ENCODE peak calls at places on chromosomes 16 and 17, in five cellular contexts. D is lower leg skin, X is astrocyte of the spinal cord, P is choroid plexus epithelial cell, I is fibroblast of lung. Q is an unnamed sample.

GRCh38 chr16:31472559-31473203 is 729 bp downstream of the TGFB1I1 start:
- DNase-seq in I (peak), X (peak), P (peak), D (peak), Q (peak)

GRCh38 chr16:83305092-83305491 is 502.7 kb upstream of the HSBP1 start:
- DNase-seq in P (peak), D (no peak), I (peak), X (peak), Q (peak)

GRCh38 chr16:54591816-54592246 is 305.2 kb upstream of the IRX3 start:
- DNase-seq in P (no peak), X (no peak), I (no peak), D (no peak), Q (no peak)

GRCh38 chr16:27275394-27275793 is 6.8 kb upstream of the NSMCE1 start:
- DNase-seq in I (no peak), X (no peak), D (no peak), P (no peak), Q (no peak)

GRCh38 chr17:42068979-42069378 is 18.6 kb upstream of the C17orf113 start:
- DNase-seq in P (no peak), X (no peak), I (no peak), D (no peak), Q (peak)

GRCh38 chr16:30837904-30838303 is 50.9 kb upstream of the ZNF629 start:
- DNase-seq in D (no peak), X (no peak), P (no peak), I (peak), Q (no peak)

GRCh38 chr16:11535494-11535893 is 51.2 kb downstream of the LITAF start:
- DNase-seq in I (no peak), P (no peak), X (no peak), D (peak), Q (peak)

GRCh38 chr16:72673118-72673517 is 374.8 kb downstream of the ZFHX3 start:
- DNase-seq in D (no peak), P (peak), X (no peak), I (no peak), Q (no peak)

GRCh38 chr17:64326420-64327054 is 63.5 kb upstream of the TEX2 start:
- DNase-seq in D (peak), P (peak), I (peak), X (no peak), Q (peak)

GRCh38 chr17:8255499-8255898 is 6.4 kb downstream of the PFAS start:
- DNase-seq in X (no peak), D (no peak), I (no peak), P (peak), Q (no peak)

GRCh38 chr17:28524476-28525415 is 18.6 kb downstream of the FOXN1 start:
- DNase-seq in X (peak), P (peak), I (peak), D (no peak), Q (peak)

GRCh38 chr17:6677158-6677831 is 25.7 kb downstream of the C17orf100 start:
- DNase-seq in I (peak), X (peak), P (peak), D (no peak), Q (peak)

GRCh38 chr17:2450016-2450650 is 49.3 kb upstream of the MNT start:
- DNase-seq in D (no peak), P (no peak), X (no peak), I (no peak), Q (no peak)

GRCh38 chr16:907819-908218 is 63.0 kb downstream of the LMF1 start:
- DNase-seq in I (no peak), X (no peak), D (no peak), P (no peak), Q (no peak)

GRCh38 chr17:77501751-77502625 is 361.2 kb downstream of the SEC14L1 start:
- DNase-seq in I (no peak), D (no peak), P (no peak), X (no peak), Q (no peak)

GRCh38 chr17:78231991-78232759 is 744 bp downstream of the TMEM235 start:
- DNase-seq in D (no peak), P (no peak), I (no peak), X (no peak), Q (peak)

GRCh38 chr17:7393613-7394451 is 493 bp downstream of the PLSCR3 start:
- DNase-seq in I (no peak), P (peak), D (no peak), X (no peak), Q (peak)

GRCh38 chr16:69706975-69707340 is 19.4 kb downstream of the NQO1 start:
- DNase-seq in X (no peak), P (no peak), I (no peak), D (no peak), Q (no peak)

GRCh38 chr16:67248401-67249177 is at the start of gene SLC9A5:
- DNase-seq in D (no peak), X (no peak), I (peak), P (no peak), Q (peak)

DNA sequence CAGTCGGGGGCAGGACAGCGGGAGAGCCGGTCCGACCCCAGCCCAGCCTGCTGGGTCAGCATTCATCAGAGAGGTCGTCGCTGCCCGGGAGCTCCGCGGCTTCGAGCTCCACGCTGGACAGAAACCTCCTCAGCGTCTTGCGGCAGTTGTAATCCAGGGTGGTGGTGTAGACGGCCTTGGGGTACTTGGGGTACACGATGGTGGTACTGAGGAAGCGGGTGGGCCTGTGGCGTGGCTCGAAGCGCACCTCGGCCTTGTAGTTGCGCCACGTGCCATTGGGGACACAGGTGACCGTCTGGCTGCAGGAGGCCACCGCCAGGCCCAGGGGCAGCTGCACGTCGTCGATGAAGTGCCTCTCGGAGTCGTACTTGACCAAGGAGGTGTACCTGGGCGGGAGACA is 90.5 kb upstream of the RPH3AL start:
- DNase-seq in D (no peak), I (no peak), P (no peak), X (no peak), Q (no peak)
- TF ChIP-seq CTCF in D (no peak), I (no peak), P (no peak), X (no peak), Q (no peak)

GRCh38 chr17:46195217-46195855 is 2.1 kb upstream of the KANSL1 start:
- DNase-seq in P (no peak), D (no peak), I (no peak), X (no peak), Q (no peak)
- H3K4me3 ChIP-seq in P (no peak), D (no peak), I (no peak), X (no peak), Q (no peak)

GRCh38 chr17:72122668-72123495 is 2.1 kb downstream of the SOX9 start:
- DNase-seq in P (peak), I (peak), X (peak), D (no peak), Q (peak)
- TF ChIP-seq CTCF in P (no peak), I (no peak), X (no peak), D (no peak), Q (no peak)

GRCh38 chr17:48546924-48547838 is 2.3 kb upstream of the HOXB2 start:
- DNase-seq in X (peak), D (no peak), P (no peak), I (peak), Q (no peak)

GRCh38 chr17:48546187-48546923 is 1.4 kb upstream of the HOXB2 start:
- DNase-seq in X (peak), I (no peak), D (no peak), P (no peak), Q (no peak)

GRCh38 chr17:48549909-48550308 is 5.0 kb upstream of the HOXB2 start:
- DNase-seq in D (no peak), X (peak), P (no peak), I (peak), Q (no peak)

GRCh38 chr17:48548687-48549621 is 4.0 kb upstream of the HOXB2 start:
- DNase-seq in I (peak), P (no peak), X (peak), D (no peak), Q (no peak)

DNA sequence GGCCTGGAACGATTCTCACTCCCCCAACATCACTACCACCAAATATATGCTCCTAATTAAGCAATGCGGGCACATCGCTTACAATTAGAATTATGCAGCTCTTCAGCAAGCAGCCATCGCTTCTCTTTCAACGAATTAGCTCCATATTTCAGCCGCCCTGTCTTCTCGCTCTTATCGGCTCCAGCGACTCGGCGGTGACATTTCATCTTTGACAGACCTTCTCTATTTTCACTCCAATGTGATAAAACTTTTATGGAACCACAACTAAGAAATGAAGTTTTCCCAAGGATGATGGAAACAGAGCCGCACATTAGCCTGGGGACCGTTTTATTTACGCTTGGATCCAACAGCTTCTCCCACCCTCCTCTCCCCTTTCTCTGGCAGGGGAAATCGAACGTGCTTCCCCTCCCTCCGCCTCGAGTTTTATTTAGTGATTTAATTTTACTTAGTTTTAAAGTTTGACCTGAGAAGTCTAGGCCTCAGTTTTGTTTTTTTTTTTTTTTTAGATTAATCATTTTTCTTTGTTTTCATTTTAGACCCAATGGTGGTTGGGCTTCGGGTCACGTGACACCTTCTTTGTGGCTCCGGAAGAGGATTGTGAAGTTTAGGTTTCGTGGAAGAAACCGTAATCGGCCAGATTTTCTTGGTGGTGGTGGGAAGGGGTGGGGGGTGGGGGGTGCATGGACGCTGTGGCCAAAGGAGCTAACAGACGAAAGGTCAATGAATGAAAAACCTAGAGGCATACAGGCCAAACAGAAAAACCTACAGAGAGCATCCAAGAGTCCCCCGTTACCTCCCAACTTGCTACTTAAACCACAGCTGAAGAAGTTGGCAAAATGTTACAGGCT is 3.2 kb upstream of the HOXB2 start:
- DNase-seq in X (peak), I (peak), D (no peak), P (no peak), Q (no peak)
- H3K4me3 ChIP-seq in X (peak), I (peak), D (no peak), P (no peak), Q (no peak)

GRCh38 chr17:79991140-79991923 is 44.3 kb downstream of the TBC1D16 start:
- DNase-seq in D (peak), I (peak), P (peak), X (peak), Q (peak)
- TF ChIP-seq CTCF in D (no peak), I (peak), P (peak), X (peak), Q (peak)

GRCh38 chr17:4858880-4859260 is 25.7 kb downstream of the MINK1 start:
- DNase-seq in I (peak), X (peak), P (peak), D (peak), Q (peak)
- H3K4me3 ChIP-seq in I (no peak), X (no peak), P (no peak), D (no peak), Q (peak)

Q was measured in epithelial cell of esophagus.